ENCODE peak calls at places on chromosome 21, in nine cellular contexts. J, P, Y, B, Q, L, T, I and K are unnamed samples. For H3K4me1, the result is how much of the 10 kb centered on the place peaks cover.

GRCh38 chr21:46171585-46171984 is 12.7 kb downstream of the SPATC1L start:
- DNase-seq in J (no peak), P (no peak), Y (peak), B (no peak), Q (no peak), L (no peak), T (peak), I (peak), K (no peak)

GRCh38 chr21:37530901-37531351 is 164.4 kb downstream of the DYRK1A start:
- DNase-seq in J (no peak), P (no peak), Y (peak), B (no peak), Q (no peak), L (no peak), T (no peak), I (no peak), K (no peak)

GRCh38 chr21:27261676-27262075 is 294.8 kb upstream of the ADAMTS5 start:
- DNase-seq in J (no peak), P (no peak), Y (no peak), B (no peak), Q (no peak), L (no peak), T (peak), I (no peak), K (no peak)

GRCh38 chr21:44444286-44444931 is 10.9 kb upstream of the LRRC3 start:
- DNase-seq in J (peak), P (no peak), Y (peak), B (peak), Q (no peak), L (peak), T (no peak), I (no peak), K (peak)

GRCh38 chr21:17858764-17859163 is 39.6 kb upstream of the C21orf91 start:
- DNase-seq in J (no peak), P (no peak), Y (no peak), B (no peak), Q (no peak), L (no peak), T (no peak), I (no peak), K (no peak)

GRCh38 chr21:37658121-37658993 is 257.9 kb downstream of the KCNJ6 start:
- DNase-seq in J (no peak), P (no peak), Y (no peak), B (no peak), Q (no peak), L (no peak), T (no peak), I (peak), K (no peak)

GRCh38 chr21:36990508-36991205 is 15.8 kb upstream of the RIPPLY3 start:
- DNase-seq in J (no peak), P (no peak), Y (no peak), B (peak), Q (no peak), L (no peak), T (no peak), I (no peak), K (no peak)

GRCh38 chr21:45599146-45599581 is 44.4 kb upstream of the PCBP3 start:
- DNase-seq in J (no peak), P (no peak), Y (peak), B (peak), Q (no peak), L (no peak), T (no peak), I (no peak), K (no peak)

GRCh38 chr21:29342394-29342957 is 43.8 kb downstream of the BACH1 start:
- DNase-seq in J (peak), P (peak), Y (peak), B (no peak), Q (no peak), L (no peak), T (peak), I (peak), K (peak)

GRCh38 chr21:33789697-33790096 is 125.9 kb downstream of the ATP5PO start:
- DNase-seq in J (no peak), P (no peak), Y (no peak), B (no peak), Q (no peak), L (no peak), T (peak), I (no peak), K (no peak)

GRCh38 chr21:25970254-25970930 is 200.2 kb downstream of the APP start:
- DNase-seq in J (no peak), P (no peak), Y (no peak), B (no peak), Q (no peak), L (no peak), T (no peak), I (no peak), K (peak)

GRCh38 chr21:36854391-36854790 is 112.1 kb downstream of the HLCS start:
- DNase-seq in J (no peak), P (no peak), Y (no peak), B (no peak), Q (no peak), L (no peak), T (peak), I (no peak), K (no peak)

GRCh38 chr21:45920824-45921600 is 60.6 kb upstream of the COL6A1 start:
- DNase-seq in J (no peak), P (no peak), Y (no peak), B (no peak), Q (no peak), L (no peak), T (peak), I (no peak), K (no peak)

GRCh38 chr21:45304161-45304830 is 16.6 kb upstream of the POFUT2 start:
- DNase-seq in J (peak), P (no peak), Y (peak), B (no peak), Q (no peak), L (no peak), T (no peak), I (no peak), K (peak)

GRCh38 chr21:15298306-15298705 is 233.5 kb upstream of the NRIP1 start:
- DNase-seq in J (no peak), P (no peak), Y (no peak), B (no peak), Q (no peak), L (no peak), T (no peak), I (no peak), K (no peak)

GRCh38 chr21:45892156-45892919 is 89.2 kb upstream of the COL6A1 start:
- DNase-seq in J (peak), P (no peak), Y (no peak), B (no peak), Q (no peak), L (peak), T (no peak), I (no peak), K (peak)

GRCh38 chr21:45539796-45540600 is 2.2 kb downstream of the SLC19A1 start:
- DNase-seq in J (no peak), P (no peak), Y (peak), B (peak), Q (no peak), L (peak), T (no peak), I (no peak), K (peak)

GRCh38 chr21:43827015-43827611 is 37.7 kb downstream of the RRP1 start:
- DNase-seq in J (peak), P (peak), Y (no peak), B (no peak), Q (no peak), L (peak), T (no peak), I (no peak), K (no peak)

GRCh38 chr21:44895859-44896258 is 22.4 kb upstream of the PTTG1IP start:
- DNase-seq in J (peak), P (no peak), Y (no peak), B (no peak), Q (no peak), L (peak), T (no peak), I (no peak), K (peak)

GRCh38 chr21:14686466-14687276 is 140.6 kb upstream of the SAMSN1 start:
- DNase-seq in J (no peak), P (no peak), Y (no peak), B (no peak), Q (no peak), L (no peak), T (no peak), I (no peak), K (no peak)

GRCh38 chr21:25370311-25370744 is 237.0 kb downstream of the MRPL39 start:
- DNase-seq in J (no peak), P (peak), Y (no peak), B (no peak), Q (no peak), L (no peak), T (peak), I (no peak), K (no peak)

GRCh38 chr21:26374817-26375216 is 198.3 kb downstream of the CYYR1 start:
- DNase-seq in J (no peak), P (peak), Y (no peak), B (no peak), Q (no peak), L (no peak), T (no peak), I (no peak), K (no peak)

GRCh38 chr21:44593598-44594405 is 1.5 kb upstream of the KRTAP10-6 start:
- DNase-seq in J (peak), P (no peak), Y (no peak), B (peak), Q (no peak), L (no peak), T (peak), I (no peak), K (no peak)

GRCh38 chr21:28283652-28284490 is 708.8 kb downstream of the LTN1 start:
- DNase-seq in J (no peak), P (no peak), Y (no peak), B (no peak), Q (no peak), L (no peak), T (peak), I (peak), K (no peak)

GRCh38 chr21:25640671-25641292 is 1.7 kb downstream of the JAM2 start:
- DNase-seq in J (no peak), P (no peak), Y (no peak), B (no peak), Q (no peak), L (no peak), T (peak), I (no peak), K (no peak)

GRCh38 chr21:44377201-44377921 is 23.9 kb downstream of the TRPM2 start:
- DNase-seq in J (no peak), P (peak), Y (no peak), B (peak), Q (no peak), L (peak), T (no peak), I (no peak), K (no peak)

GRCh38 chr21:27112186-27112585 is 145.3 kb upstream of the ADAMTS5 start:
- DNase-seq in J (no peak), P (peak), Y (no peak), B (no peak), Q (no peak), L (no peak), T (no peak), I (no peak), K (no peak)

GRCh38 chr21:36422279-36423098 is 37.3 kb downstream of the CHAF1B start:
- DNase-seq in J (peak), P (peak), Y (no peak), B (peak), Q (no peak), L (no peak), T (peak), I (no peak), K (peak)

GRCh38 chr21:43855955-43856354 is 9.1 kb upstream of the AGPAT3 start:
- DNase-seq in J (no peak), P (no peak), Y (no peak), B (no peak), Q (no peak), L (peak), T (no peak), I (no peak), K (no peak)

GRCh38 chr21:29130234-29130993 is at the start of gene MAP3K7CL:
- DNase-seq in J (peak), P (peak), Y (peak), B (no peak), Q (no peak), L (no peak), T (peak), I (peak), K (peak)

GRCh38 chr21:28177008-28177603 is 815.6 kb downstream of the LTN1 start:
- DNase-seq in J (no peak), P (no peak), Y (no peak), B (no peak), Q (no peak), L (no peak), T (no peak), I (no peak), K (no peak)

GRCh38 chr21:30234643-30235042 is 18.7 kb upstream of the CLDN8 start:
- DNase-seq in J (no peak), P (peak), Y (no peak), B (no peak), Q (no peak), L (no peak), T (peak), I (no peak), K (no peak)

GRCh38 chr21:45607021-45607921 is 36.3 kb upstream of the PCBP3 start:
- DNase-seq in J (no peak), P (no peak), Y (peak), B (peak), Q (no peak), L (no peak), T (no peak), I (no peak), K (no peak)

GRCh38 chr21:27423906-27424595 is 457.2 kb upstream of the ADAMTS5 start:
- DNase-seq in J (no peak), P (peak), Y (no peak), B (no peak), Q (no peak), L (no peak), T (peak), I (no peak), K (no peak)

GRCh38 chr21:46054447-46054846 is 43.5 kb upstream of the COL6A2 start:
- DNase-seq in J (no peak), P (no peak), Y (peak), B (no peak), Q (no peak), L (peak), T (peak), I (peak), K (no peak)

GRCh38 chr21:17231771-17232170 is 281.1 kb upstream of the CXADR start:
- DNase-seq in J (no peak), P (no peak), Y (no peak), B (no peak), Q (no peak), L (no peak), T (no peak), I (peak), K (no peak)

GRCh38 chr21:28132713-28133112 is 860.0 kb downstream of the LTN1 start:
- DNase-seq in J (no peak), P (no peak), Y (no peak), B (no peak), Q (no peak), L (no peak), T (no peak), I (no peak), K (no peak)

GRCh38 chr21:45542667-45543370 is 579 bp upstream of the SLC19A1 start:
- DNase-seq in J (no peak), P (no peak), Y (no peak), B (peak), Q (no peak), L (peak), T (peak), I (peak), K (peak)

GRCh38 chr21:32240708-32241433 is 38.0 kb downstream of the MIS18A start:
- DNase-seq in J (no peak), P (no peak), Y (no peak), B (no peak), Q (no peak), L (no peak), T (peak), I (no peak), K (no peak)

GRCh38 chr21:32237021-32237420 is 41.8 kb downstream of the MIS18A start:
- DNase-seq in J (no peak), P (no peak), Y (no peak), B (no peak), Q (no peak), L (no peak), T (no peak), I (no peak), K (no peak)

GRCh38 chr21:32238063-32238462 is 40.8 kb downstream of the MIS18A start:
- DNase-seq in J (no peak), P (no peak), Y (no peak), B (no peak), Q (no peak), L (no peak), T (no peak), I (no peak), K (no peak)

GRCh38 chr21:32245971-32246370 is 32.9 kb downstream of the MIS18A start:
- DNase-seq in J (no peak), P (no peak), Y (no peak), B (no peak), Q (no peak), L (no peak), T (no peak), I (no peak), K (no peak)

GRCh38 chr21:32241434-32241785 is 37.4 kb downstream of the MIS18A start:
- DNase-seq in J (no peak), P (no peak), Y (no peak), B (no peak), Q (no peak), L (no peak), T (peak), I (no peak), K (no peak)
- H3K4me3 ChIP-seq in J (no peak), P (no peak), Y (no peak), B (no peak), Q (no peak), L (no peak), T (peak), I (no peak), K (no peak)

DNA sequence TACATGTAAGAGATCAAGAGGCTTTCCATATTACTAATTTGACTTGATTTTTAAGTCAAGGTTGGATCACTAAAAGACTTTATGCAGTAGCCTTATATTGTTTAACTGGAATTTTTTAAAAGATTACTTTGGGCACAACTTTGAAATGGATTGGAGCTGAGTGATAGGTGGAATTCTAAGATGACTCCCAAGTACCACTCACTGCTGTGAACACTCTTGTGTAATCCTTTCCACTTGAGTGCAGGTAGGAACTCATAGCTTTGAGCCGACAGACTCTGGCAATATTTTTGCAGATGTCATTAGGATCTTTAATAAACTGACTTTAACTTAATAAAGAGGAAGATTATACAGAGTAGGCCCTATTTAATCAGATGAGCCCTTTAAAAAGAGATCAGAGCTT is 831.1 kb upstream of the NCAM2 start:
- DNase-seq in J (no peak), P (no peak), Y (no peak), B (no peak), Q (no peak), L (no peak), T (no peak), I (no peak), K (no peak)
- H3K4me1 ChIP-seq in J (under half), P (under half), Y (under half), B (under half), Q (under half), L (under half), T (under half), I (under half), K (under half)

GRCh38 chr21:21383126-21383525 is 384.9 kb downstream of the NCAM2 start:
- DNase-seq in J (no peak), P (no peak), Y (no peak), B (no peak), Q (no peak), L (no peak), T (no peak), I (no peak), K (no peak)
- H3K4me3 ChIP-seq in J (no peak), P (no peak), Y (no peak), B (no peak), Q (no peak), L (no peak), T (peak), I (no peak), K (no peak)

GRCh38 chr21:42122398-42122797 is 51.3 kb downstream of the UMODL1 start:
- DNase-seq in J (no peak), P (no peak), Y (no peak), B (no peak), Q (no peak), L (no peak), T (no peak), I (no peak), K (no peak)
- H3K4me1 ChIP-seq in J (under half), P (under half), Y (under half), B (under half), Q (under half), L (under half), T (under half), I (under half), K (under half)

DNA sequence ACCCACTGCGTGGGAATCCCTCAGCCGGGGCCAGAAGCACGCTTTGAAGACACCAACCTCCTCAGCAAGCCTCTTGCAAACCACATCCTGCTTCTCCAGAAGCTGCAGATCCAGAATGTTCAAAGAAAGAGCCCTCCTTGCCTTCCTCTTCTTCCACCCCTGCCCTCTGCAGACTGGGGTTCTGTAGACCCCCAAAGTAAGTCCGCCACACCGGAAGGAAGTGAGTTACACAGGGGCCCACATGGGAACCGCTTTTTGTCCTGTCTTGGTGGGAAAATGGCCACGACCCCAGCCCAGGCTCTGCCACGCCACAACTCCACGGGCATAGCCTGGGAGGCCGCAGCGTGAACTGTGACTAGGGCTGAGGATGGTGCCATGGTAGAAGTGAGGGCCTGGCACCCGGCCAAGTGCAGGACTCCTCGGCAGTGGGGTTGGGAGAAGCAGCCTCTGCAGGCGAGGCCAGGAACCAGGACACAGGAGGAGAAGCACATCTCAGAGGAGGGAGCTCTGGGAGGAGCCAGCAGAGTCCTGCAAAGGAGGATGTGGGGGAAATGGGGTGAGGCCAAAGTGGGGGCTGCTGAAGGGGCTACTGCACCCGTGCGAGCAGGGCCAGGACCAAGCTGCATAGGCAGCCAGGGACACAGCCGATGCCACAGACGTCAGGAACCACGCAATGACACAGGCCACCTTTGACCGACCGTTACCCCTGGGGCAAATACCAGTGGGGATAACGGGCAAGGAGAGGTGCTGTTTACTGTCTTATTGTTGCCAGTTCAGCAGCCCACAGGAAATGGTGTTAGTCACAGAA is 30.9 kb downstream of the PDE9A start:
- DNase-seq in J (no peak), P (no peak), Y (no peak), B (peak), Q (no peak), L (peak), T (no peak), I (no peak), K (no peak)
- H3K4me3 ChIP-seq in J (no peak), P (no peak), Y (peak), B (no peak), Q (no peak), L (no peak), T (peak), I (no peak), K (no peak)

GRCh38 chr21:38807987-38808386 is 2.3 kb downstream of the ETS2 start:
- DNase-seq in J (no peak), P (no peak), Y (no peak), B (no peak), Q (no peak), L (no peak), T (no peak), I (no peak), K (no peak)

GRCh38 chr21:38809170-38809878 is 3.6 kb downstream of the ETS2 start:
- DNase-seq in J (no peak), P (no peak), Y (no peak), B (no peak), Q (no peak), L (no peak), T (no peak), I (no peak), K (no peak)

GRCh38 chr21:38811257-38811656 is 5.5 kb downstream of the ETS2 start:
- DNase-seq in J (no peak), P (peak), Y (no peak), B (no peak), Q (no peak), L (no peak), T (peak), I (no peak), K (no peak)

GRCh38 chr21:38810826-38811164 is 5.1 kb downstream of the ETS2 start:
- DNase-seq in J (no peak), P (no peak), Y (no peak), B (no peak), Q (no peak), L (no peak), T (no peak), I (no peak), K (no peak)

GRCh38 chr21:38810034-38810825 is 4.5 kb downstream of the ETS2 start:
- DNase-seq in J (no peak), P (no peak), Y (no peak), B (no peak), Q (no peak), L (no peak), T (no peak), I (no peak), K (no peak)
- H3K4me1 ChIP-seq in J (under half), P (under half), Y (under half), B (half or more), Q (under half), L (under half), T (under half), I (under half), K (half or more)

GRCh38 chr21:39451332-39452206 is at the start of gene SH3BGR:
- DNase-seq in J (peak), P (peak), Y (no peak), B (peak), Q (no peak), L (no peak), T (peak), I (no peak), K (peak)
- H3K4me3 ChIP-seq in J (peak), P (peak), Y (peak), B (peak), Q (no peak), L (peak), T (peak), I (no peak), K (peak)